ENCODE peak calls at places on chromosomes 16 and 17, in eight cellular contexts. One of them, this sample, is unnamed.

GRCh38 chr17:40345161-40346034 is 19.1 kb downstream of the GJD3 start:
- DNase-seq in NB4: peak
- DNase-seq in astrocyte of the spinal cord: peak
- DNase-seq in foreskin keratinocyte: no peak
- DNase-seq in mammary epithelial cell: peak
- DNase-seq in HepG2: peak
- DNase-seq in brain microvascular endothelial cell: no peak
- DNase-seq in AG04450: no peak
- DNase-seq in this sample: peak

GRCh38 chr16:82935781-82936180 is 309.0 kb downstream of the CDH13 start:
- DNase-seq in NB4: peak
- DNase-seq in astrocyte of the spinal cord: no peak
- DNase-seq in foreskin keratinocyte: no peak
- DNase-seq in mammary epithelial cell: no peak
- DNase-seq in HepG2: no peak
- DNase-seq in brain microvascular endothelial cell: no peak
- DNase-seq in AG04450: no peak
- DNase-seq in this sample: no peak

GRCh38 chr17:35243459-35244204 is 760 bp downstream of the SLFN5 start:
- DNase-seq in NB4: peak
- DNase-seq in astrocyte of the spinal cord: peak
- DNase-seq in foreskin keratinocyte: peak
- DNase-seq in mammary epithelial cell: peak
- DNase-seq in HepG2: no peak
- DNase-seq in brain microvascular endothelial cell: peak
- DNase-seq in AG04450: no peak
- DNase-seq in this sample: peak

GRCh38 chr17:1186214-1186820 is 6.5 kb upstream of the ABR start:
- DNase-seq in NB4: no peak
- DNase-seq in astrocyte of the spinal cord: peak
- DNase-seq in foreskin keratinocyte: peak
- DNase-seq in mammary epithelial cell: peak
- DNase-seq in HepG2: no peak
- DNase-seq in brain microvascular endothelial cell: peak
- DNase-seq in AG04450: no peak
- DNase-seq in this sample: no peak

GRCh38 chr17:29760279-29760721 is 137.6 kb upstream of the CORO6 start:
- DNase-seq in NB4: peak
- DNase-seq in astrocyte of the spinal cord: peak
- DNase-seq in foreskin keratinocyte: no peak
- DNase-seq in mammary epithelial cell: peak
- DNase-seq in HepG2: no peak
- DNase-seq in brain microvascular endothelial cell: peak
- DNase-seq in AG04450: no peak
- DNase-seq in this sample: peak

GRCh38 chr16:57534881-57535658 is 1.3 kb downstream of the CCDC102A start:
- DNase-seq in NB4: no peak
- DNase-seq in astrocyte of the spinal cord: no peak
- DNase-seq in foreskin keratinocyte: no peak
- DNase-seq in mammary epithelial cell: no peak
- DNase-seq in HepG2: no peak
- DNase-seq in brain microvascular endothelial cell: no peak
- DNase-seq in AG04450: no peak
- DNase-seq in this sample: no peak

GRCh38 chr17:14926526-14927122 is 338.5 kb downstream of the PMP22 start:
- DNase-seq in NB4: peak
- DNase-seq in astrocyte of the spinal cord: peak
- DNase-seq in foreskin keratinocyte: peak
- DNase-seq in mammary epithelial cell: peak
- DNase-seq in HepG2: peak
- DNase-seq in brain microvascular endothelial cell: peak
- DNase-seq in AG04450: peak
- DNase-seq in this sample: peak

GRCh38 chr16:83843657-83844056 is 35.9 kb downstream of the HSBP1 start:
- DNase-seq in NB4: peak
- DNase-seq in astrocyte of the spinal cord: no peak
- DNase-seq in foreskin keratinocyte: no peak
- DNase-seq in mammary epithelial cell: no peak
- DNase-seq in HepG2: no peak
- DNase-seq in brain microvascular endothelial cell: no peak
- DNase-seq in AG04450: no peak
- DNase-seq in this sample: no peak

GRCh38 chr17:77723909-77724875 is 234.3 kb upstream of the TNRC6C start:
- DNase-seq in NB4: no peak
- DNase-seq in astrocyte of the spinal cord: no peak
- DNase-seq in foreskin keratinocyte: no peak
- DNase-seq in mammary epithelial cell: no peak
- DNase-seq in HepG2: no peak
- DNase-seq in brain microvascular endothelial cell: no peak
- DNase-seq in AG04450: no peak
- DNase-seq in this sample: no peak

GRCh38 chr17:77425791-77426641 is 285.2 kb downstream of the SEC14L1 start:
- DNase-seq in NB4: peak
- DNase-seq in astrocyte of the spinal cord: peak
- DNase-seq in foreskin keratinocyte: no peak
- DNase-seq in mammary epithelial cell: peak
- DNase-seq in HepG2: no peak
- DNase-seq in brain microvascular endothelial cell: peak
- DNase-seq in AG04450: peak
- DNase-seq in this sample: peak

GRCh38 chr16:70432800-70433455 is 6.0 kb downstream of the ST3GAL2 start:
- DNase-seq in NB4: peak
- DNase-seq in astrocyte of the spinal cord: no peak
- DNase-seq in foreskin keratinocyte: no peak
- DNase-seq in mammary epithelial cell: no peak
- DNase-seq in HepG2: no peak
- DNase-seq in brain microvascular endothelial cell: no peak
- DNase-seq in AG04450: no peak
- DNase-seq in this sample: peak

GRCh38 chr16:1208239-1208830 is 16.7 kb downstream of the TPSG1 start:
- DNase-seq in NB4: peak
- DNase-seq in astrocyte of the spinal cord: no peak
- DNase-seq in foreskin keratinocyte: no peak
- DNase-seq in mammary epithelial cell: no peak
- DNase-seq in HepG2: no peak
- DNase-seq in brain microvascular endothelial cell: no peak
- DNase-seq in AG04450: no peak
- DNase-seq in this sample: no peak

GRCh38 chr16:27232061-27232841 is 28.9 kb downstream of the KDM8 start:
- DNase-seq in NB4: peak
- DNase-seq in astrocyte of the spinal cord: no peak
- DNase-seq in foreskin keratinocyte: no peak
- DNase-seq in mammary epithelial cell: no peak
- DNase-seq in HepG2: no peak
- DNase-seq in brain microvascular endothelial cell: no peak
- DNase-seq in AG04450: no peak
- DNase-seq in this sample: no peak

GRCh38 chr17:47686276-47686635 is 7.7 kb upstream of the TBKBP1 start:
- DNase-seq in NB4: no peak
- DNase-seq in astrocyte of the spinal cord: no peak
- DNase-seq in foreskin keratinocyte: peak
- DNase-seq in mammary epithelial cell: peak
- DNase-seq in HepG2: no peak
- DNase-seq in brain microvascular endothelial cell: no peak
- DNase-seq in AG04450: no peak
- DNase-seq in this sample: no peak

GRCh38 chr16:1499756-1500464 is 6.8 kb downstream of the TELO2 start:
- DNase-seq in NB4: no peak
- DNase-seq in astrocyte of the spinal cord: no peak
- DNase-seq in foreskin keratinocyte: no peak
- DNase-seq in mammary epithelial cell: no peak
- DNase-seq in HepG2: no peak
- DNase-seq in brain microvascular endothelial cell: no peak
- DNase-seq in AG04450: no peak
- DNase-seq in this sample: no peak

GRCh38 chr17:64230551-64231408 is 32.3 kb downstream of the TEX2 start:
- DNase-seq in NB4: no peak
- DNase-seq in astrocyte of the spinal cord: peak
- DNase-seq in foreskin keratinocyte: peak
- DNase-seq in mammary epithelial cell: peak
- DNase-seq in HepG2: no peak
- DNase-seq in brain microvascular endothelial cell: peak
- DNase-seq in AG04450: peak
- DNase-seq in this sample: peak

GRCh38 chr16:57297856-57298255 is 13.4 kb upstream of the PLLP start:
- DNase-seq in NB4: peak
- DNase-seq in astrocyte of the spinal cord: no peak
- DNase-seq in foreskin keratinocyte: no peak
- DNase-seq in mammary epithelial cell: no peak
- DNase-seq in HepG2: no peak
- DNase-seq in brain microvascular endothelial cell: no peak
- DNase-seq in AG04450: no peak
- DNase-seq in this sample: no peak

DNA sequence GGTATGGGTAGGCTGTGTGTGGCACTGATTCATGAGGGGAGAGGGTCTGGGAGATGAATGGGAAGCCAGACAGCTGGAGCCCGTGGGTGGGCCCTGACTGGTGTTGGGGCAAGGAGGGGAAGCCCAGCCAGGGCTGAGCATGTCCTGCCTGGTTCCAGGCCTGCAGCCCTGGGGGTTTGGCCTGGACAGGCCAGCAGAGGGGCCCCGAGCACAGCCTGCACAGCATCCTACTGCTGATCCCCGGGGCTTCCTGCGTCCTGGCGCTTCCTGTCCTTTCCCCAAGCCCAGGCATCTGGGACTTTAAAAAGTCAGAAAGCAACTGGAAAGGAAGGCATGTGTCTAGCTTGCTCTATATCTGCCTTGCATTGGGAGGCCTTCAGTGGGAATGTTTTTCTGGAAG is 4.6 kb upstream of the MVD start:
- DNase-seq in NB4: no peak
- DNase-seq in astrocyte of the spinal cord: no peak
- DNase-seq in foreskin keratinocyte: no peak
- DNase-seq in mammary epithelial cell: no peak
- DNase-seq in HepG2: no peak
- DNase-seq in brain microvascular endothelial cell: no peak
- DNase-seq in AG04450: no peak
- DNase-seq in this sample: no peak
- TF ChIP-seq CTCF in NB4: no peak
- TF ChIP-seq CTCF in astrocyte of the spinal cord: no peak
- TF ChIP-seq CTCF in foreskin keratinocyte: no peak
- TF ChIP-seq CTCF in mammary epithelial cell: no peak
- TF ChIP-seq CTCF in HepG2: no peak
- TF ChIP-seq CTCF in brain microvascular endothelial cell: peak
- TF ChIP-seq CTCF in AG04450: peak
- TF ChIP-seq CTCF in this sample: no peak

GRCh38 chr16:4766875-4767628 is at the start of gene ZNF500:
- DNase-seq in NB4: peak
- DNase-seq in astrocyte of the spinal cord: peak
- DNase-seq in foreskin keratinocyte: peak
- DNase-seq in mammary epithelial cell: peak
- DNase-seq in HepG2: peak
- DNase-seq in brain microvascular endothelial cell: peak
- DNase-seq in AG04450: peak
- DNase-seq in this sample: peak
- TF ChIP-seq CTCF in NB4: no peak
- TF ChIP-seq CTCF in astrocyte of the spinal cord: no peak
- TF ChIP-seq CTCF in foreskin keratinocyte: no peak
- TF ChIP-seq CTCF in mammary epithelial cell: no peak
- TF ChIP-seq CTCF in HepG2: no peak
- TF ChIP-seq CTCF in brain microvascular endothelial cell: no peak
- TF ChIP-seq CTCF in AG04450: no peak
- TF ChIP-seq CTCF in this sample: no peak

GRCh38 chr17:81249233-81250040 is 10.3 kb downstream of the NDUFAF8 start:
- DNase-seq in NB4: no peak
- DNase-seq in astrocyte of the spinal cord: no peak
- DNase-seq in foreskin keratinocyte: no peak
- DNase-seq in mammary epithelial cell: peak
- DNase-seq in HepG2: peak
- DNase-seq in brain microvascular endothelial cell: no peak
- DNase-seq in AG04450: no peak
- DNase-seq in this sample: peak
- TF ChIP-seq CTCF in NB4: no peak
- TF ChIP-seq CTCF in astrocyte of the spinal cord: no peak
- TF ChIP-seq CTCF in foreskin keratinocyte: no peak
- TF ChIP-seq CTCF in mammary epithelial cell: no peak
- TF ChIP-seq CTCF in HepG2: no peak
- TF ChIP-seq CTCF in brain microvascular endothelial cell: no peak
- TF ChIP-seq CTCF in AG04450: no peak
- TF ChIP-seq CTCF in this sample: no peak

GRCh38 chr16:74025-74424 is 1.6 kb upstream of the RHBDF1 start:
- DNase-seq in NB4: no peak
- DNase-seq in astrocyte of the spinal cord: no peak
- DNase-seq in foreskin keratinocyte: no peak
- DNase-seq in mammary epithelial cell: no peak
- DNase-seq in HepG2: no peak
- DNase-seq in brain microvascular endothelial cell: no peak
- DNase-seq in AG04450: no peak
- DNase-seq in this sample: no peak

GRCh38 chr16:72561-73537 is at the start of gene RHBDF1:
- DNase-seq in NB4: peak
- DNase-seq in astrocyte of the spinal cord: no peak
- DNase-seq in foreskin keratinocyte: no peak
- DNase-seq in mammary epithelial cell: peak
- DNase-seq in HepG2: no peak
- DNase-seq in brain microvascular endothelial cell: no peak
- DNase-seq in AG04450: no peak
- DNase-seq in this sample: peak

GRCh38 chr16:69181-69580 is 3.2 kb downstream of the RHBDF1 start:
- DNase-seq in NB4: no peak
- DNase-seq in astrocyte of the spinal cord: no peak
- DNase-seq in foreskin keratinocyte: no peak
- DNase-seq in mammary epithelial cell: no peak
- DNase-seq in HepG2: no peak
- DNase-seq in brain microvascular endothelial cell: no peak
- DNase-seq in AG04450: no peak
- DNase-seq in this sample: no peak

GRCh38 chr16:71210-71539 is 1.3 kb downstream of the RHBDF1 start:
- DNase-seq in NB4: no peak
- DNase-seq in astrocyte of the spinal cord: no peak
- DNase-seq in foreskin keratinocyte: no peak
- DNase-seq in mammary epithelial cell: no peak
- DNase-seq in HepG2: no peak
- DNase-seq in brain microvascular endothelial cell: no peak
- DNase-seq in AG04450: no peak
- DNase-seq in this sample: no peak

DNA sequence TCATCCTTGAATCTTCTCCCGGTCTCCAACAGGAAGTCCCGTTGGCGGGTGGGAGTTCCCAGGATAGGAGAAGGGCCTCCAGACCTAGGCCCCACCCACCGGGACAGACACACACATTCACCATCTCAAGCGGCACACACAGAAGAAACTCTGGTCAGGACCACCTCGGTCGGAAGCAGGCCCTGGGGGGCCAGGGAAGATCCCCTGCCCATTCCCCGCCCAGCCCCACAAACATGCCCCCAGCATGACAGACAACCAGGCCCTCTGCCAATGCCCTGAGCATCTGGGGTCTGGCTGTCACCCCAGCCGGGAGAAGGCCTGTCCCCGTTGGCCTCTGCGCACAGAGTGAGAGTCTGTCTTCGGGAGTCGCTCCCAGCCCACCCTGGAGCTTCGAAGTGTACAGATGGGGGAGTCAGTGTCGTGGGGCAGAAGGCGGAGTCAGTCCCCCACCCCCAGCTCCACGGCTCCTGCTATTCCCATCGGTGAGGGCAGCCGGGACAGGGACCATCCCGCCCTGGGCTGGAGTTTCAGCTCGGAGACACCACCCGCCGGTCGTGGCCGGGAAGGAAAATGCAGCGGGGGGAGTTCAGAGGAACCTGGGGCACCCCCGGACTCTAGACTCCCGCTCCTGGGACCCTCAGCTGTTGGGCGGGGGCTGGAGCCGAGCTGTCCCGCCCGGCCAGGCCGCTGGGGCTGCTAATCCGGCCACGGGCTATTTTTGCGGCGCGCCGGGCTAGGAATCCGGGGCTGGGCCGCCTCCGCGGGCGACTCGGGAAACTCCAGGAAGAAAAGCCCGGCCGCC is 690 bp downstream of the RHBDF1 start:
- DNase-seq in NB4: no peak
- DNase-seq in astrocyte of the spinal cord: peak
- DNase-seq in foreskin keratinocyte: peak
- DNase-seq in mammary epithelial cell: peak
- DNase-seq in HepG2: peak
- DNase-seq in brain microvascular endothelial cell: peak
- DNase-seq in AG04450: no peak
- DNase-seq in this sample: peak
- TF ChIP-seq CTCF in NB4: no peak
- TF ChIP-seq CTCF in astrocyte of the spinal cord: no peak
- TF ChIP-seq CTCF in foreskin keratinocyte: peak
- TF ChIP-seq CTCF in mammary epithelial cell: peak
- TF ChIP-seq CTCF in HepG2: peak
- TF ChIP-seq CTCF in brain microvascular endothelial cell: no peak
- TF ChIP-seq CTCF in AG04450: no peak
- TF ChIP-seq CTCF in this sample: no peak

This sample was measured in fibroblast of pulmonary artery.